ENCODE peak calls at places on chromosomes 2 and 18, in five cellular contexts. I is cardiac fibroblast, Q is RWPE2, K is AG09319, W is OCI-LY7. C is an unnamed sample.
A peak's percentile ranks its signal among the peaks of the same experiment; 100 is the strongest.

GRCh38 chr2:120445431-120446143 is 99.7 kb downstream of the INHBB start:
- DNase-seq in I (peak; percentile 39), W (no peak), K (no peak), Q (no peak), C (no peak)

GRCh38 chr2:39728941-39729351 is 50.1 kb downstream of the THUMPD2 start:
- DNase-seq in I (peak; percentile 51), K (no peak), Q (no peak), W (peak; percentile 59), C (peak; percentile 34)

GRCh38 chr2:1731963-1732768 is 12.1 kb downstream of the PXDN start:
- DNase-seq in W (no peak), K (no peak), I (peak; percentile 92), Q (no peak), C (no peak)

GRCh38 chr2:84816426-84817026 is 64.4 kb downstream of the TRABD2A start:
- DNase-seq in K (no peak), W (peak; percentile 32), Q (no peak), I (no peak), C (peak; percentile 44)

GRCh38 chr18:79260023-79260422 is 135.7 kb upstream of the NFATC1 start:
- DNase-seq in K (no peak), I (no peak), Q (no peak), W (no peak), C (no peak)

GRCh38 chr18:21820035-21820810 is 79.6 kb downstream of the MIB1 start:
- DNase-seq in I (peak; percentile 43), W (peak; percentile 19), Q (no peak), K (no peak), C (peak; percentile 17)

GRCh38 chr2:9244985-9245544 is 38.5 kb downstream of the ASAP2 start:
- DNase-seq in Q (no peak), W (no peak), I (no peak), K (no peak), C (no peak)

GRCh38 chr2:23673830-23674679 is 252.9 kb downstream of the ATAD2B start:
- DNase-seq in W (peak; percentile 29), K (no peak), Q (no peak), I (no peak), C (no peak)

GRCh38 chr2:97732436-97733340 is 19.3 kb downstream of the ZAP70 start:
- DNase-seq in Q (peak; percentile 44), W (no peak), K (no peak), I (no peak), C (no peak)

GRCh38 chr2:54523336-54523959 is 67.3 kb downstream of the SPTBN1 start:
- DNase-seq in Q (no peak), K (no peak), W (no peak), I (no peak), C (no peak)

GRCh38 chr18:31626409-31626808 is 34.7 kb downstream of the TTR start:
- DNase-seq in I (no peak), W (no peak), Q (no peak), K (no peak), C (no peak)

GRCh38 chr2:129252781-129253460 is 726.5 kb upstream of the RAB6C start:
- DNase-seq in W (no peak), K (no peak), I (no peak), Q (no peak), C (no peak)

GRCh38 chr2:226725096-226725495 is 74.5 kb downstream of the IRS1 start:
- DNase-seq in I (no peak), Q (no peak), W (no peak), K (no peak), C (no peak)

GRCh38 chr2:163800889-163801498 is 65.2 kb upstream of the FIGN start:
- DNase-seq in Q (no peak), I (no peak), W (no peak), K (no peak), C (no peak)

GRCh38 chr18:34467059-34467458 is 242.3 kb upstream of the NOL4 start:
- DNase-seq in K (no peak), I (peak; percentile 8), Q (no peak), W (no peak), C (no peak)

GRCh38 chr18:47172476-47172875 is 3.7 kb downstream of the IER3IP1 start:
- DNase-seq in I (no peak), Q (no peak), K (no peak), W (no peak), C (no peak)

GRCh38 chr2:120846406-120847095 is 110.9 kb downstream of the GLI2 start:
- DNase-seq in Q (peak; percentile 35), K (no peak), I (no peak), W (no peak), C (no peak)

DNA sequence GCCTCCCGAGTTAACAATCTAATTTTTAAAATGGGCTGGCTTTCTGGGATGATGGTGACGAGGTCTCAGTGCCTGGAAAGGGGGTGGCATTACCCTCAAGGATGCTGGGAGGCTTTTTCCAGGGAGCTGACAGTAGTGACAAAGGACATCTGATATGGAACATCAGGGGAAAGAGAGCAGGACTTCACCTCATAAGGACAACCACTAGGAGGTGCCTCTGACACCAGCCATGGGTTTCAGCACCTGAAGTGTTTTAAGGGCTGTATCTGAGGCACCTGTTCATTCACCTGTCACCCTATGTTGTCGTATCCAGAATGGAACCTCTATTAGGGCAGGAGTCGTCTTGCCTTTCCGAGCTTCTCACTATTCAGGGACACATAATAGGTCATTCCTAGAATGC is 10.8 kb downstream of the IL36B start:
- DNase-seq in I (no peak), W (peak; percentile 1), Q (no peak), K (no peak), C (no peak)
- TF ChIP-seq CTCF in I (no peak), W (peak; percentile 20), Q (peak; percentile 33), K (no peak), C (no peak)

DNA sequence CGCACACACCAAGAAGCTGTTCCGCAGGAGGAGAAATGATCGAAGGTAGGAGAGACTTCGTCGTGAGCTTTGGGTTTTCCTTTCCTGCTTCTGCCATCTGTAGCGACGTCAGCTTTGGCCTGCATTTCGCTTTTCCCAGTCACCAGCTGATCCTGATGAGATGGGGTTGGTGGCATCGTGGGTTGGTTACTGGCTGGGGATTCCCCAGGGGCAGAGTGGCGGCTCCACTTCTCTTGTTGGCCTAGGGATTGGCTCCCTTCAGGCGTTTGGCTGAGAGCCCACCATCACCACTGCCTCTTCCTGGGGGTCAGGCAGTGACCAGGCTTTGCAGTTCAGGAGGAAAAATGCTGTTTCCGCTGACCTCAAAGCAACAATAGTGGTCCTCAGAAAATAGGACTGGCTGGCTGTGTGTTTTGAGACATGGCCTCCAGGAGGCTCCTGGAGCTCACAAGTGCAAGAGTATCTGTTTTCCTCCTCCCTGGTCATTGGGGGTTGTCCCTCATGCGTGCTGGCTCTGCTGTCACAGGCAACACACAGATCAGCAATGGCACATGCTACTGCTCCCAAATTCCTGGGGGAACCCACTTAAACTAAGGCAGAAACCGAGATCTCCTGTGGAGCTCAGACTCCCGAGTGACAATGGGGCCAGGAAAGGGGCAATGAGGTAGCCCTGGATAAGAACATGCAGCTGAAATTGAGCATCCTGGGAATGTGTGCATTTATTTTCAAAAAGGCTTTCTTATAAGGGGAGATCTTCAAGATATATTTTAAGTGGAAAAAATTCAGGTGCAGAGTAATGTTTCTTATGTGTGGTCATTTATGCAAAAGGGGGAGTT is 173.0 kb downstream of the CTIF start:
- DNase-seq in W (peak; percentile 46), Q (no peak), I (peak; percentile 68), K (no peak), C (peak; percentile 68)
- TF ChIP-seq CTCF in W (peak; percentile 67), Q (peak; percentile 29), I (peak; percentile 53), K (peak; percentile 58), C (peak; percentile 38)

DNA sequence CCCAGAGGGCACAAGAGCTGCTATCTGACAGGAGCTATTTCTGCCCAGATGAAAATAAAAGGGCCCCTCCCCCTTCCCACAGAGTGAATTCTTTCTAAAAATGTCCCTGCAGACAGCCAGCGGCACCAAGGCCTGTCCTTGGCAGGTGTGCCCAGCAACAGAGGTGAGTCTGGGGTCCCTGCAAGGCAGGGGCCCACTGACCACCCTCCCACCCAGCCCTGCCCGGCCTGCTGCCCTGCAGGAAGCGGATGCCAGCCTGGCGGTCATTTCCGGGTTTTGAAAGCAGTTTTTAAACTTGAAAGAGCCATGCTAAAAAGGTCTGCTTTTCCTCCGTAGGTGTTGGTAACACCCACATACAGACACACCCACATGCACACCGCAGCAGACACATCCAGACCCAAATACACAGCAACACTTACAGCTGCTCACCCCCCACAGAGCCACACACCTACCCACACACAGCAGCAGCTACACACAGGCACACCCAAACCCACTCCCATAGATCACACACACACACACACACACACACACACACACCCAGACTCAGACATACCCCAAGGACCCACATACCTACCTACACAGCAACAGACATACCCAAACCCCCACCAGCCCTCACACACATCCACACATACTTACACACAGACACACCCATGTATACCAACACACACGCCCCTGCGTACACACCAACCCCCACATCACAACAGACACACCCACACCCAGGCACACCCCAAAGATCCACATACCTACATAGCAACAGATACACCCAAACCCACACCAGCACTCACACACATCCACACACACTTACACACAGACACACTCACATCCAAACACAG is 7.6 kb downstream of the ZFP36L2 start:
- DNase-seq in I (peak; percentile 39), K (no peak), W (peak; percentile 90), Q (no peak), C (no peak)
- TF ChIP-seq CTCF in I (no peak), K (no peak), W (no peak), Q (no peak), C (no peak)

GRCh38 chr2:131154071-131154531 is 49.0 kb downstream of the PLEKHB2 start:
- DNase-seq in I (peak; percentile 63), W (peak; percentile 83), Q (no peak), K (peak; percentile 12), C (peak; percentile 86)

GRCh38 chr2:131154647-131155046 is 49.5 kb downstream of the PLEKHB2 start:
- DNase-seq in I (no peak), Q (no peak), W (no peak), K (no peak), C (no peak)

GRCh38 chr2:131155208-131155855 is 50.2 kb downstream of the PLEKHB2 start:
- DNase-seq in K (no peak), I (no peak), W (no peak), Q (no peak), C (no peak)

GRCh38 chr2:131153529-131153928 is 48.4 kb downstream of the PLEKHB2 start:
- DNase-seq in K (no peak), I (no peak), W (peak; percentile 19), Q (no peak), C (no peak)

DNA sequence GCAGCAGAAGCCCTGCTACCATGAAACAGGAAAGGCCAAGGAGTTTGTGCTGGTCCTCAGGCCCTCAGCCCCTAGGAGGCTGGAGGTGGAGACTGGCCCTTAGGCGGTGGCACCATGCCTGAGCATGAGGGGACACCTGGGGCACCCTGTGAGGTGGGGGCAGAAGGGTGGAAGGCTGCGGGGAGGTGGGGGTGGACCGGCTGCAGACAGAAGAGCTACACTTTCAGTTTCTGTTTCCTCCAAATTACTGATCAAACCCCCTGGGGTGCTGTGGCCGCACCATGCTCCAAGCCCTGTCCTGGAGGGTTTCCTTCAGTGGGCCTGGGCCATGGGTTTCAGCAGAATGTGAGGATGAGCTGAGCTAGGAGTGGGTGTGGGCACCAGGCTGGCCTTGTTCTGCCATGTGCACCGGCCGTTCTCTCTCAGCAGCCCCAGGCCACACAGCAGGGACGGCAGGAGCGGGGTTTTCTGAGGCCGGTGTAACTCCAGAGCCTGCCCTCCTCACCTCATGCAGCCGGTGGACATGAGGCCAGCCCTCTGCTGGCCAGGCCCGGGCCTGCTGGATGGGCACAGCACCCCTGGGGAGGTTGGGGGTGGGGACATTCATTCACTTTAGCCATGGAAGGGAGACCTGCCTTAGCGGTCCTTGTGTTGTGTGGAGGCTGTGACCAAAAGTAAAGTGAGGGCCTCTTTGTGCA is 51.5 kb downstream of the PLEKHB2 start:
- DNase-seq in Q (no peak), W (no peak), K (no peak), I (no peak), C (peak; percentile 58)
- TF ChIP-seq CTCF in Q (no peak), W (no peak), K (no peak), I (peak; percentile 34), C (no peak)